ENCODE peak calls at places on chromosomes 6 and 20, in eight cellular contexts. G, T, Q, M, K, E, B and F are unnamed samples.
A peak's percentile ranks its signal among the peaks of the same experiment; 100 is the strongest.

GRCh38 chr6:747921-748320 is 55.0 kb upstream of the EXOC2 start:
- DNase-seq in G (no peak), T (no peak), Q (no peak), M (no peak), K (no peak), E (no peak), B (no peak), F (no peak)

GRCh38 chr6:85715797-85716196 is 73.1 kb upstream of the SYNCRIP start:
- DNase-seq in G (no peak), T (no peak), Q (no peak), M (no peak), K (no peak), E (no peak), B (no peak), F (no peak)

GRCh38 chr20:59770270-59770669 is 163.2 kb downstream of the SYCP2 start:
- DNase-seq in G (no peak), T (no peak), Q (no peak), M (peak; percentile 76), K (no peak), E (no peak), B (no peak), F (no peak)

GRCh38 chr6:122833229-122833556 is 44.1 kb downstream of the SMPDL3A start:
- DNase-seq in G (no peak), T (no peak), Q (no peak), M (no peak), K (no peak), E (no peak), B (peak; percentile 59), F (no peak)

GRCh38 chr6:28281288-28282064 is at the start of gene PGBD1:
- DNase-seq in G (peak; percentile 58), T (peak; percentile 52), Q (no peak), M (peak; percentile 86), K (peak; percentile 73), E (no peak), B (peak; percentile 78), F (peak; percentile 75)

GRCh38 chr6:36683145-36683655 is 4.7 kb downstream of the CDKN1A start:
- DNase-seq in G (no peak), T (no peak), Q (no peak), M (no peak), K (no peak), E (no peak), B (no peak), F (no peak)

GRCh38 chr6:38396209-38396608 is 243.5 kb downstream of the BTBD9 start:
- DNase-seq in G (no peak), T (no peak), Q (no peak), M (peak; percentile 29), K (no peak), E (no peak), B (no peak), F (no peak)

GRCh38 chr6:92271101-92271500 is 1148.3 kb downstream of the EPHA7 start:
- DNase-seq in G (no peak), T (no peak), Q (no peak), M (no peak), K (no peak), E (no peak), B (peak; percentile 16), F (no peak)

GRCh38 chr20:36792422-36792821 is 18.9 kb upstream of the DSN1 start:
- DNase-seq in G (peak; percentile 68), T (no peak), Q (no peak), M (peak; percentile 72), K (peak; percentile 64), E (no peak), B (peak; percentile 76), F (no peak)

GRCh38 chr20:46523696-46524328 is 10.5 kb upstream of the ZNF334 start:
- DNase-seq in G (no peak), T (no peak), Q (no peak), M (peak; percentile 29), K (peak; percentile 25), E (no peak), B (peak; percentile 8), F (no peak)

GRCh38 chr6:122620902-122621301 is 10.7 kb downstream of the PKIB start:
- DNase-seq in G (no peak), T (no peak), Q (no peak), M (no peak), K (no peak), E (no peak), B (peak; percentile 70), F (no peak)

GRCh38 chr6:159427335-159427734 is 258.1 kb downstream of the FNDC1 start:
- DNase-seq in G (no peak), T (no peak), Q (no peak), M (no peak), K (no peak), E (no peak), B (no peak), F (no peak)

GRCh38 chr6:152598858-152599537 is 38.2 kb downstream of the SYNE1 start:
- DNase-seq in G (no peak), T (no peak), Q (no peak), M (no peak), K (peak; percentile 41), E (no peak), B (no peak), F (no peak)

GRCh38 chr20:56783826-56784225 is 154.7 kb downstream of the TFAP2C start:
- DNase-seq in G (no peak), T (no peak), Q (no peak), M (no peak), K (no peak), E (no peak), B (no peak), F (no peak)

GRCh38 chr20:50190251-50191064 is at the start of gene CEBPB:
- DNase-seq in G (peak; percentile 95), T (peak; percentile 89), Q (no peak), M (peak; percentile 99), K (peak; percentile 91), E (peak; percentile 79), B (peak; percentile 78), F (peak; percentile 90)

GRCh38 chr6:96015791-96016776 is at the start of gene FUT9:
- DNase-seq in G (no peak), T (no peak), Q (no peak), M (peak; percentile 40), K (no peak), E (no peak), B (peak; percentile 9), F (peak; percentile 28)

GRCh38 chr20:58634121-58634817 is 16.8 kb upstream of the STX16 start:
- DNase-seq in G (peak; percentile 50), T (no peak), Q (no peak), M (no peak), K (no peak), E (peak; percentile 13), B (peak; percentile 71), F (no peak)

GRCh38 chr6:13730704-13731103 is 19.1 kb upstream of the RANBP9 start:
- DNase-seq in G (no peak), T (no peak), Q (no peak), M (no peak), K (no peak), E (no peak), B (no peak), F (no peak)

GRCh38 chr6:15066433-15067337 is 179.2 kb upstream of the JARID2 start:
- DNase-seq in G (no peak), T (no peak), Q (no peak), M (no peak), K (peak; percentile 45), E (no peak), B (peak; percentile 90), F (no peak)

GRCh38 chr6:80543598-80544181 is 437.2 kb downstream of the BCKDHB start:
- DNase-seq in G (no peak), T (no peak), Q (no peak), M (no peak), K (peak; percentile 56), E (no peak), B (peak; percentile 93), F (no peak)

GRCh38 chr20:42041000-42041565 is 422.9 kb upstream of the CHD6 start:
- DNase-seq in G (no peak), T (no peak), Q (no peak), M (no peak), K (no peak), E (no peak), B (no peak), F (no peak)

GRCh38 chr6:32607263-32607987 is 17.8 kb upstream of the HLA-DRB1 start:
- DNase-seq in G (no peak), T (no peak), Q (no peak), M (no peak), K (no peak), E (no peak), B (no peak), F (no peak)

GRCh38 chr6:32609391-32609730 is 19.7 kb upstream of the HLA-DRB1 start:
- DNase-seq in G (no peak), T (no peak), Q (no peak), M (no peak), K (no peak), E (no peak), B (no peak), F (no peak)

GRCh38 chr6:32607988-32608298 is 18.3 kb upstream of the HLA-DRB1 start:
- DNase-seq in G (no peak), T (no peak), Q (no peak), M (no peak), K (no peak), E (no peak), B (no peak), F (no peak)

GRCh38 chr6:32609731-32610640 is 20.3 kb upstream of the HLA-DRB1 start:
- DNase-seq in G (peak; percentile 56), T (no peak), Q (peak; percentile 100), M (peak; percentile 62), K (peak; percentile 95), E (no peak), B (peak; percentile 83), F (peak; percentile 81)

GRCh38 chr6:32608374-32608773 is 18.7 kb upstream of the HLA-DRB1 start:
- DNase-seq in G (no peak), T (no peak), Q (no peak), M (no peak), K (no peak), E (no peak), B (no peak), F (no peak)
- TF ChIP-seq CTCF in G (no peak), T (no peak), Q (no peak), M (no peak), K (no peak), E (peak; percentile 13), B (no peak), F (peak; percentile 34)

GRCh38 chr6:7727150-7727950 is 1.5 kb downstream of the BMP6 start:
- DNase-seq in G (peak; percentile 53), T (peak; percentile 26), Q (no peak), M (peak; percentile 6), K (peak; percentile 27), E (no peak), B (peak; percentile 24), F (no peak)
- TF ChIP-seq CTCF in G (no peak), T (no peak), Q (no peak), M (no peak), K (no peak), E (no peak), B (no peak), F (no peak)

DNA sequence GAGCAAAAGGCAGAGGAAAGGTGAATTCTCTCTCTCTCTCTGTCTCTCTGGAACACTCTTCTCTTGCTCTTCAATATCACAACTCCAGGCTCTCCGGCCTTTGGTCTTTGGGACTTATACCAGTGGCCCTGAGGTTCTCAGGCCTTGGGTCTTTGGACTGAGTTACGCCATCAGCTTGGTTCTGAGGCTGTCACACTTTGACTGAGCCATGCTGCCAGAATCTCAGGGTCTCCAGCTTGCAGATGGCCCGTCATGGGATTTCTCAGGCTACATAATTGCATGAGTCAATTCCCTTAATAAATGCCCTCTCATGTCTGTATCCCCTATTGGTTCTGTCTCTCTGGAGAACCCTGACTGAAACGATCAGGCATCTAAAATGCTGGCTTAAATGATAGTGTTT is 12.9 kb downstream of the BTN2A1 start:
- DNase-seq in G (no peak), T (no peak), Q (no peak), M (no peak), K (no peak), E (no peak), B (no peak), F (no peak)
- TF ChIP-seq CTCF in G (no peak), T (no peak), Q (no peak), M (no peak), K (no peak), E (no peak), B (no peak), F (no peak)

GRCh38 chr6:9593566-9593965 is 821.3 kb downstream of the TFAP2A start:
- DNase-seq in G (no peak), T (no peak), Q (no peak), M (no peak), K (no peak), E (no peak), B (no peak), F (no peak)
- TF ChIP-seq CTCF in G (no peak), T (no peak), Q (no peak), M (no peak), K (no peak), E (no peak), B (no peak), F (no peak)